ENCODE peak calls at places on chromosomes 16 and 17, in nine cellular contexts. T is A549, F is transverse colon, V is tibial nerve, I is SK-N-SH, O is GM12878, U is stomach, C is HepG2, H is ovary. Z is an unnamed sample.

GRCh38 chr17:77182205-77182604 is 41.4 kb downstream of the SEC14L1 start:
- DNase-seq in V (no peak), T (no peak), I (no peak), O (no peak), H (no peak), U (no peak), C (no peak), F (no peak), Z (no peak)

GRCh38 chr17:75009139-75009724 is 3.2 kb upstream of the MRPL58 start:
- DNase-seq in T (no peak), F (peak), H (no peak), O (no peak), C (no peak), I (no peak), V (no peak), U (no peak), Z (no peak)

GRCh38 chr17:40056379-40057005 is 2.3 kb upstream of the MED24 start:
- DNase-seq in H (no peak), O (no peak), U (no peak), F (no peak), C (no peak), V (no peak), T (no peak), I (no peak), Z (no peak)

GRCh38 chr16:46629331-46629843 is 8.2 kb upstream of the SHCBP1 start:
- DNase-seq in C (peak), I (peak), F (no peak), V (no peak), O (no peak), H (no peak), U (no peak), T (peak), Z (no peak)

GRCh38 chr17:80477647-80478478 is 1.5 kb upstream of the NPTX1 start:
- DNase-seq in O (no peak), F (peak), U (no peak), V (no peak), C (no peak), T (peak), H (peak), I (peak), Z (peak)

GRCh38 chr17:13869301-13869700 is 200.0 kb upstream of the COX10 start:
- DNase-seq in I (no peak), O (no peak), T (no peak), H (no peak), V (no peak), F (no peak), C (no peak), U (no peak), Z (no peak)

GRCh38 chr17:57419940-57420522 is 163.7 kb downstream of the MSI2 start:
- DNase-seq in T (peak), H (no peak), O (no peak), C (no peak), V (no peak), F (no peak), U (no peak), I (no peak), Z (no peak)

GRCh38 chr17:10025224-10025623 is 120.2 kb upstream of the RCVRN start:
- DNase-seq in T (no peak), O (no peak), V (no peak), C (no peak), F (no peak), U (no peak), I (no peak), H (no peak), Z (no peak)

GRCh38 chr16:67563708-67564468 is 1.6 kb downstream of the CTCF start:
- DNase-seq in H (no peak), O (no peak), V (peak), T (peak), U (peak), F (peak), I (peak), C (peak), Z (peak)

GRCh38 chr17:47315451-47316266 is 8.1 kb upstream of the EFCAB13 start:
- DNase-seq in F (peak), C (peak), V (peak), U (no peak), T (peak), H (no peak), O (peak), I (peak), Z (no peak)

GRCh38 chr17:81074875-81075274 is 39.9 kb downstream of the BAIAP2 start:
- DNase-seq in H (no peak), V (no peak), T (no peak), C (no peak), I (no peak), O (no peak), U (no peak), F (no peak), Z (no peak)

GRCh38 chr17:72193395-72194106 is 72.7 kb downstream of the SOX9 start:
- DNase-seq in O (no peak), U (no peak), C (no peak), I (no peak), H (no peak), V (no peak), F (no peak), T (no peak), Z (no peak)

GRCh38 chr17:42971589-42971988 is 7.3 kb upstream of the AARSD1 start:
- DNase-seq in C (no peak), O (no peak), I (no peak), T (no peak), U (no peak), F (no peak), H (no peak), V (no peak), Z (no peak)

GRCh38 chr16:29876578-29877249 is 13.7 kb upstream of the CDIPT start:
- DNase-seq in T (no peak), O (no peak), U (no peak), I (no peak), V (no peak), C (no peak), H (no peak), F (no peak), Z (no peak)

GRCh38 chr17:57880086-57880456 is 30.2 kb upstream of the MRPS23 start:
- DNase-seq in V (no peak), F (no peak), U (no peak), C (no peak), O (no peak), H (no peak), I (no peak), T (no peak), Z (no peak)

GRCh38 chr17:74245145-74245817 is 28.8 kb upstream of the DNAI2 start:
- DNase-seq in V (no peak), H (no peak), O (no peak), C (no peak), T (no peak), F (no peak), U (no peak), I (peak), Z (no peak)

GRCh38 chr17:1031711-1032110 is 34.8 kb downstream of the TIMM22 start:
- DNase-seq in V (no peak), O (no peak), T (no peak), U (no peak), C (no peak), H (peak), F (peak), I (peak), Z (peak)

GRCh38 chr17:12744298-12744697 is 45.0 kb upstream of the ARHGAP44 start:
- DNase-seq in H (no peak), T (no peak), O (no peak), F (no peak), I (no peak), U (no peak), V (no peak), C (no peak), Z (no peak)

GRCh38 chr17:31722251-31723056 is 136.6 kb downstream of the COPRS start:
- DNase-seq in T (no peak), C (no peak), F (no peak), V (no peak), H (no peak), O (no peak), U (peak), I (no peak), Z (no peak)

GRCh38 chr16:16041196-16041892 is 91.9 kb downstream of the ABCC1 start:
- DNase-seq in H (no peak), I (no peak), T (no peak), V (no peak), F (no peak), U (peak), C (no peak), O (no peak), Z (no peak)

GRCh38 chr17:81359218-81359617 is 36.0 kb upstream of the BAHCC1 start:
- DNase-seq in C (no peak), H (no peak), T (no peak), F (no peak), V (no peak), O (no peak), I (no peak), U (no peak), Z (no peak)

GRCh38 chr16:69187891-69188451 is 1.0 kb downstream of the SNTB2 start:
- DNase-seq in F (peak), O (no peak), I (no peak), T (peak), C (peak), U (peak), H (no peak), V (peak), Z (peak)

GRCh38 chr17:37047631-37048104 is 98.9 kb downstream of the AATF start:
- DNase-seq in F (peak), C (peak), H (peak), I (peak), O (peak), V (peak), U (peak), T (peak), Z (peak)

GRCh38 chr17:45052052-45052772 is 780 bp upstream of the DCAKD start:
- DNase-seq in O (no peak), V (peak), T (peak), F (peak), I (peak), C (peak), U (peak), H (peak), Z (peak)

GRCh38 chr16:87308826-87309225 is 8.4 kb downstream of the C16orf95 start:
- DNase-seq in C (no peak), T (no peak), I (no peak), V (no peak), U (no peak), F (no peak), H (no peak), O (no peak), Z (no peak)

GRCh38 chr17:16080366-16080765 is 80.7 kb downstream of the TTC19 start:
- DNase-seq in H (no peak), O (no peak), I (no peak), V (no peak), C (no peak), T (no peak), U (no peak), F (no peak), Z (no peak)

GRCh38 chr17:41329279-41329925 is 13.9 kb upstream of the KRTAP17-1 start:
- DNase-seq in O (no peak), I (peak), T (peak), U (peak), V (peak), H (no peak), C (peak), F (peak), Z (no peak)

GRCh38 chr17:27295945-27296344 is 2.0 kb downstream of the WSB1 start:
- DNase-seq in O (no peak), V (no peak), C (no peak), H (no peak), T (no peak), U (no peak), F (no peak), I (no peak), Z (no peak)

GRCh38 chr17:64281962-64282752 is 19.1 kb upstream of the TEX2 start:
- DNase-seq in U (peak), T (peak), O (peak), V (peak), I (peak), F (peak), C (peak), H (peak), Z (peak)

GRCh38 chr16:4283939-4284338 is 11.1 kb upstream of the TFAP4 start:
- DNase-seq in F (no peak), H (no peak), I (no peak), U (no peak), C (no peak), O (no peak), T (no peak), V (no peak), Z (no peak)

GRCh38 chr16:2526135-2526534 is 5.1 kb downstream of the CEMP1 start:
- DNase-seq in F (no peak), O (no peak), T (no peak), H (no peak), U (no peak), V (no peak), C (no peak), I (peak), Z (no peak)
- TF ChIP-seq EP300 in F (no peak), O (no peak), T (no peak), H (no peak), U (no peak), V (no peak), C (no peak), I (no peak), Z (no peak)

GRCh38 chr17:14904406-14904805 is 360.7 kb downstream of the PMP22 start:
- DNase-seq in I (no peak), C (no peak), H (no peak), T (no peak), U (no peak), V (no peak), F (no peak), O (no peak), Z (no peak)
- TF ChIP-seq EP300 in I (no peak), C (no peak), H (no peak), T (no peak), U (no peak), V (no peak), F (no peak), O (no peak), Z (no peak)

GRCh38 chr17:33682622-33683021 is 389.5 kb upstream of the ASIC2 start:
- DNase-seq in V (no peak), I (no peak), H (no peak), O (no peak), U (no peak), F (no peak), C (no peak), T (no peak), Z (no peak)

GRCh38 chr17:33684714-33685113 is 391.6 kb upstream of the ASIC2 start:
- DNase-seq in F (no peak), V (no peak), O (no peak), I (no peak), U (no peak), H (no peak), T (no peak), C (no peak), Z (no peak)

GRCh38 chr17:33687831-33688230 is 394.7 kb upstream of the ASIC2 start:
- DNase-seq in V (no peak), F (no peak), I (no peak), U (no peak), H (no peak), C (no peak), O (no peak), T (no peak), Z (no peak)

GRCh38 chr17:33688771-33689170 is 395.7 kb upstream of the ASIC2 start:
- DNase-seq in U (no peak), T (no peak), C (no peak), H (no peak), V (no peak), O (no peak), I (no peak), F (no peak), Z (no peak)

GRCh38 chr17:33686171-33686570 is 393.1 kb upstream of the ASIC2 start:
- DNase-seq in F (no peak), U (no peak), V (no peak), O (no peak), H (no peak), C (no peak), I (peak), T (peak), Z (no peak)
- TF ChIP-seq EP300 in F (no peak), U (no peak), V (no peak), O (no peak), H (no peak), C (no peak), I (no peak), T (no peak), Z (no peak)

GRCh38 chr16:23496826-23497542 is 13.3 kb downstream of the GGA2 start:
- DNase-seq in V (peak), F (no peak), O (no peak), C (no peak), H (peak), I (no peak), T (no peak), U (no peak), Z (no peak)
- TF ChIP-seq EP300 in V (no peak), F (no peak), O (no peak), C (no peak), H (no peak), I (no peak), T (no peak), U (no peak), Z (no peak)

DNA sequence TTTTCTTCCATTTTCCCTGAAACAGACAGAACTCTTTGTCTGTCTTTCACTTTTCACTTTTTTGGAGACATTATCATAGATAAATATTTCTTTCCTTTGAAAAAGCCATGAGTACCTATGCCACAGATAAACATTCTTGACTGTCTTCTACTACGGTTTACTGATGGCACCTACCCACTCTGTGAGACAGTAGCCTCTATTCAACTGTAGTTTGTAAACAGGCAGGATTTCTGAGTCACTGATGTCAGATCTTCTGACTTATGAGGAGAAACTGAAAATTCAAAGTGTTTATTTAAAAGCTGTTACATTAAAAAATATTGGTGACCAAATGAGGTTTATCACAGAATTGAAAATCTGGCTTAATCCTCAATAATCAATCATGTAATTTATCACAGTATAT is 658.4 kb downstream of the TOX3 start:
- DNase-seq in V (no peak), C (no peak), O (no peak), T (no peak), I (no peak), F (no peak), U (no peak), H (no peak), Z (no peak)
- TF ChIP-seq EP300 in V (no peak), C (no peak), O (no peak), T (no peak), I (no peak), F (no peak), U (no peak), H (no peak), Z (no peak)

GRCh38 chr17:20191066-20191465 is 181.9 kb downstream of the SPECC1 start:
- DNase-seq in V (no peak), F (no peak), T (no peak), I (no peak), O (no peak), U (no peak), C (no peak), H (no peak), Z (no peak)
- TF ChIP-seq EP300 in V (no peak), F (no peak), T (no peak), I (no peak), O (no peak), U (no peak), C (no peak), H (no peak), Z (no peak)